ENCODE peak calls at places on chromosomes 13 and 19, in five cellular contexts. One of them, this sample, is unnamed.

GRCh38 chr13:99467764-99468163 is 33.5 kb upstream of the TM9SF2 start:
- DNase-seq in GDM1: no peak
- DNase-seq in activated CD4-positive, alpha-beta memory T cell treated with anti-CD3 and anti-CD28 coated beads, Interleukin-2, amount 10 ng/mL, durations not matched to agents 7 days and 5 days: no peak
- DNase-seq in pancreas: no peak
- DNase-seq in RPMI7951: no peak
- DNase-seq in this sample: no peak

GRCh38 chr19:45657520-45658163 is 10.4 kb upstream of the GIPR start:
- DNase-seq in pancreas: no peak
- DNase-seq in GDM1: no peak
- DNase-seq in activated CD4-positive, alpha-beta memory T cell treated with anti-CD3 and anti-CD28 coated beads, Interleukin-2, amount 10 ng/mL, durations not matched to agents 7 days and 5 days: no peak
- DNase-seq in RPMI7951: no peak
- DNase-seq in this sample: no peak

GRCh38 chr13:18949489-18949761 is 232.2 kb downstream of the TUBA3C start:
- DNase-seq in activated CD4-positive, alpha-beta memory T cell treated with anti-CD3 and anti-CD28 coated beads, Interleukin-2, amount 10 ng/mL, durations not matched to agents 7 days and 5 days: no peak
- DNase-seq in pancreas: no peak
- DNase-seq in GDM1: no peak
- DNase-seq in RPMI7951: no peak
- DNase-seq in this sample: no peak

GRCh38 chr19:30690935-30691505 is 318.8 kb downstream of the ZNF536 start:
- DNase-seq in pancreas: no peak
- DNase-seq in RPMI7951: no peak
- DNase-seq in GDM1: no peak
- DNase-seq in activated CD4-positive, alpha-beta memory T cell treated with anti-CD3 and anti-CD28 coated beads, Interleukin-2, amount 10 ng/mL, durations not matched to agents 7 days and 5 days: no peak
- DNase-seq in this sample: no peak

GRCh38 chr13:22108283-22108897 is 437.5 kb downstream of the FGF9 start:
- DNase-seq in GDM1: no peak
- DNase-seq in RPMI7951: no peak
- DNase-seq in activated CD4-positive, alpha-beta memory T cell treated with anti-CD3 and anti-CD28 coated beads, Interleukin-2, amount 10 ng/mL, durations not matched to agents 7 days and 5 days: no peak
- DNase-seq in pancreas: no peak
- DNase-seq in this sample: no peak

GRCh38 chr13:110138009-110138699 is 168.8 kb downstream of the COL4A1 start:
- DNase-seq in pancreas: peak; percentile 63
- DNase-seq in activated CD4-positive, alpha-beta memory T cell treated with anti-CD3 and anti-CD28 coated beads, Interleukin-2, amount 10 ng/mL, durations not matched to agents 7 days and 5 days: peak; percentile 80
- DNase-seq in RPMI7951: peak; percentile 76
- DNase-seq in GDM1: peak; percentile 81
- DNase-seq in this sample: peak; percentile 89

GRCh38 chr13:108083056-108083455 is 132.3 kb downstream of the LIG4 start:
- DNase-seq in GDM1: no peak
- DNase-seq in pancreas: no peak
- DNase-seq in activated CD4-positive, alpha-beta memory T cell treated with anti-CD3 and anti-CD28 coated beads, Interleukin-2, amount 10 ng/mL, durations not matched to agents 7 days and 5 days: no peak
- DNase-seq in RPMI7951: no peak
- DNase-seq in this sample: no peak

GRCh38 chr13:97895383-97895782 is 58.1 kb upstream of the IPO5 start:
- DNase-seq in RPMI7951: no peak
- DNase-seq in pancreas: no peak
- DNase-seq in GDM1: no peak
- DNase-seq in activated CD4-positive, alpha-beta memory T cell treated with anti-CD3 and anti-CD28 coated beads, Interleukin-2, amount 10 ng/mL, durations not matched to agents 7 days and 5 days: no peak
- DNase-seq in this sample: no peak

GRCh38 chr13:44989071-44989889 is at the start of the genes GPALPP1 and NUFIP1:
- DNase-seq in RPMI7951: peak; percentile 90
- DNase-seq in activated CD4-positive, alpha-beta memory T cell treated with anti-CD3 and anti-CD28 coated beads, Interleukin-2, amount 10 ng/mL, durations not matched to agents 7 days and 5 days: peak; percentile 94
- DNase-seq in pancreas: peak; percentile 86
- DNase-seq in GDM1: peak; percentile 91
- DNase-seq in this sample: peak; percentile 85

GRCh38 chr13:56670563-56670962 is 470.2 kb upstream of the PRR20A start:
- DNase-seq in activated CD4-positive, alpha-beta memory T cell treated with anti-CD3 and anti-CD28 coated beads, Interleukin-2, amount 10 ng/mL, durations not matched to agents 7 days and 5 days: no peak
- DNase-seq in RPMI7951: no peak
- DNase-seq in pancreas: no peak
- DNase-seq in GDM1: no peak
- DNase-seq in this sample: no peak

GRCh38 chr13:100197591-100198365 is 108.9 kb downstream of the PCCA start:
- DNase-seq in RPMI7951: no peak
- DNase-seq in pancreas: peak; percentile 47
- DNase-seq in GDM1: no peak
- DNase-seq in activated CD4-positive, alpha-beta memory T cell treated with anti-CD3 and anti-CD28 coated beads, Interleukin-2, amount 10 ng/mL, durations not matched to agents 7 days and 5 days: no peak
- DNase-seq in this sample: no peak

GRCh38 chr19:289651-290538 is 1.3 kb downstream of the PLPP2 start:
- DNase-seq in activated CD4-positive, alpha-beta memory T cell treated with anti-CD3 and anti-CD28 coated beads, Interleukin-2, amount 10 ng/mL, durations not matched to agents 7 days and 5 days: peak; percentile 34
- DNase-seq in GDM1: no peak
- DNase-seq in pancreas: peak; percentile 71
- DNase-seq in RPMI7951: peak; percentile 22
- DNase-seq in this sample: no peak

GRCh38 chr13:108227651-108228272 is 9.6 kb downstream of the ABHD13 start:
- DNase-seq in GDM1: no peak
- DNase-seq in RPMI7951: peak; percentile 23
- DNase-seq in pancreas: no peak
- DNase-seq in activated CD4-positive, alpha-beta memory T cell treated with anti-CD3 and anti-CD28 coated beads, Interleukin-2, amount 10 ng/mL, durations not matched to agents 7 days and 5 days: no peak
- DNase-seq in this sample: no peak

GRCh38 chr13:51262501-51263211 is 40.5 kb downstream of the FAM124A start:
- DNase-seq in GDM1: no peak
- DNase-seq in RPMI7951: no peak
- DNase-seq in pancreas: no peak
- DNase-seq in activated CD4-positive, alpha-beta memory T cell treated with anti-CD3 and anti-CD28 coated beads, Interleukin-2, amount 10 ng/mL, durations not matched to agents 7 days and 5 days: no peak
- DNase-seq in this sample: no peak

This sample was measured in HL-60.